ENCODE peak calls at places on chromosomes 13 and 19, in seven cellular contexts. A is stimulated activated naive CD8-positive, alpha-beta T cell treated with anti-CD3 and anti-CD28 coated beads, Interleukin-15, Interleukin-2, amounts not matched to agents 100 U/mL and 50 U/mL, for 24 hours; C is neural crest cell; N is activated naive CD4-positive, alpha-beta T cell; K is GM23248; X is activated T-cell treated with anti-CD3 and anti-CD28 coated beads, Interleukin-2, amount 50 U/mL, for 24 hours; G is B cell. H is an unnamed sample.
A peak's percentile ranks its signal among the peaks of the same experiment; 100 is the strongest.

GRCh38 chr13:28637714-28638355 is 21.1 kb upstream of the POMP start:
- DNase-seq in X (no peak), N (no peak), A (no peak), G (peak; percentile 42), K (no peak), C (no peak), H (no peak)

GRCh38 chr13:98909016-98909415 is 68.8 kb downstream of the DOCK9 start:
- DNase-seq in X (no peak), N (no peak), G (no peak), K (peak; percentile 27), A (no peak), C (no peak), H (no peak)

GRCh38 chr13:22964245-22964966 is 216.4 kb upstream of the SGCG start:
- DNase-seq in A (no peak), N (no peak), G (no peak), C (no peak), X (no peak), K (no peak), H (no peak)

GRCh38 chr19:366951-367350 is 22.4 kb upstream of the MIER2 start:
- DNase-seq in C (no peak), A (no peak), K (no peak), N (no peak), G (no peak), X (no peak), H (no peak)

GRCh38 chr13:97321101-97321500 is 99.0 kb downstream of the MBNL2 start:
- DNase-seq in K (no peak), X (no peak), N (no peak), G (no peak), A (no peak), C (no peak), H (no peak)

GRCh38 chr13:76965759-76966421 is 17.6 kb downstream of the ACOD1 start:
- DNase-seq in K (peak; percentile 78), G (no peak), C (no peak), A (no peak), X (no peak), N (no peak), H (no peak)

GRCh38 chr19:51398096-51398704 is 7.8 kb upstream of the C19orf84 start:
- DNase-seq in N (no peak), K (peak; percentile 65), A (no peak), C (no peak), X (no peak), G (peak; percentile 38), H (peak; percentile 47)

GRCh38 chr19:37983153-37983552 is 76.1 kb downstream of the SIPA1L3 start:
- DNase-seq in X (no peak), A (no peak), K (no peak), N (no peak), C (no peak), G (no peak), H (no peak)

GRCh38 chr13:46321494-46322225 is 65.4 kb downstream of the RUBCNL start:
- DNase-seq in G (peak; percentile 71), K (peak; percentile 79), N (peak; percentile 63), A (peak; percentile 76), C (peak; percentile 62), X (peak; percentile 77), H (peak; percentile 59)

GRCh38 chr13:109479991-109480696 is 306.2 kb downstream of the IRS2 start:
- DNase-seq in X (no peak), G (no peak), A (no peak), K (peak; percentile 50), N (no peak), C (no peak), H (no peak)

GRCh38 chr19:872266-872951 is 12.9 kb downstream of the CFD start:
- DNase-seq in A (peak; percentile 85), X (peak; percentile 80), C (peak; percentile 47), N (peak; percentile 77), G (peak; percentile 85), K (peak; percentile 72), H (no peak)

GRCh38 chr19:3108775-3109174 is 14.6 kb downstream of the GNA11 start:
- DNase-seq in C (peak; percentile 65), N (peak; percentile 58), K (peak; percentile 74), X (peak; percentile 81), G (peak; percentile 82), A (peak; percentile 80), H (peak; percentile 7)

GRCh38 chr13:97140611-97141010 is 81.5 kb upstream of the MBNL2 start:
- DNase-seq in N (no peak), X (no peak), A (no peak), K (peak; percentile 38), C (no peak), G (no peak), H (no peak)

GRCh38 chr13:34208326-34208725 is 390.4 kb downstream of the RFC3 start:
- DNase-seq in K (peak; percentile 59), N (no peak), X (no peak), A (no peak), C (no peak), G (no peak), H (no peak)

GRCh38 chr19:44284968-44285367 is 19.9 kb downstream of the ZNF235 start:
- DNase-seq in K (no peak), X (no peak), A (no peak), N (no peak), G (no peak), C (no peak), H (no peak)

GRCh38 chr19:38134538-38135149 is 89.4 kb downstream of the DPF1 start:
- DNase-seq in K (peak; percentile 65), G (peak; percentile 66), A (peak; percentile 41), C (peak; percentile 57), X (peak; percentile 35), N (no peak), H (peak; percentile 27)

GRCh38 chr13:98022210-98022609 is 68.7 kb downstream of the IPO5 start:
- DNase-seq in C (no peak), G (no peak), A (no peak), N (no peak), K (peak; percentile 86), X (no peak), H (no peak)

GRCh38 chr19:41376241-41376997 is at the start of gene TMEM91:
- DNase-seq in C (peak; percentile 43), X (peak; percentile 50), G (no peak), K (peak; percentile 63), A (peak; percentile 22), N (peak; percentile 27), H (no peak)

GRCh38 chr13:50015263-50015662 is at the start of gene KCNRG:
- DNase-seq in K (peak; percentile 62), A (no peak), G (no peak), C (no peak), X (no peak), N (no peak), H (no peak)

GRCh38 chr19:38900220-38900629 is 456 bp downstream of the NFKBIB start:
- DNase-seq in A (no peak), X (no peak), K (peak; percentile 30), C (no peak), G (no peak), N (no peak), H (no peak)

GRCh38 chr13:67119481-67119883 is 110.7 kb downstream of the PCDH9 start:
- DNase-seq in K (peak; percentile 20), C (no peak), N (no peak), A (no peak), X (no peak), G (no peak), H (no peak)

GRCh38 chr19:42150353-42150752 is 18.1 kb upstream of the POU2F2 start:
- DNase-seq in X (no peak), N (no peak), K (no peak), A (no peak), G (no peak), C (no peak), H (no peak)

GRCh38 chr19:10817291-10818038 is 18.5 kb downstream of the TMED1 start:
- DNase-seq in A (no peak), C (no peak), K (peak; percentile 99), X (no peak), N (no peak), G (no peak), H (no peak)

GRCh38 chr13:77062097-77062496 is 35.1 kb upstream of the FBXL3 start:
- DNase-seq in C (no peak), N (no peak), K (peak; percentile 30), G (no peak), A (no peak), X (no peak), H (no peak)

GRCh38 chr13:62643007-62643483 is 1227.4 kb upstream of the PCDH20 start:
- DNase-seq in N (no peak), C (no peak), X (no peak), A (peak; percentile 4), G (no peak), K (peak; percentile 4), H (no peak)

GRCh38 chr13:46385946-46386345 is 1.1 kb downstream of the RUBCNL start:
- DNase-seq in X (no peak), A (no peak), N (no peak), G (no peak), C (peak; percentile 13), K (peak; percentile 20), H (no peak)

GRCh38 chr13:39385621-39386231 is 217.3 kb downstream of the LHFPL6 start:
- DNase-seq in G (no peak), A (no peak), X (no peak), N (no peak), K (no peak), C (no peak), H (no peak)